ENCODE peak calls at places on chromosomes 12 and 14, in nine cellular contexts. One of them, this sample, is unnamed.

GRCh38 chr12:3003593-3003992 is 44.4 kb downstream of the TEAD4 start:
- DNase-seq in coronary artery: no peak
- DNase-seq in esophagus squamous epithelium: no peak
- DNase-seq in GM23338: peak; percentile 39
- DNase-seq in dorsolateral prefrontal cortex: no peak
- DNase-seq in effector memory CD4-positive, alpha-beta T cell: no peak
- DNase-seq in CD4-positive, alpha-beta memory T cell: no peak
- DNase-seq in caudate nucleus: no peak
- DNase-seq in lung: no peak
- DNase-seq in this sample: no peak

GRCh38 chr12:91256471-91256870 is 73.9 kb upstream of the DCN start:
- DNase-seq in GM23338: no peak
- DNase-seq in esophagus squamous epithelium: no peak
- DNase-seq in caudate nucleus: no peak
- DNase-seq in effector memory CD4-positive, alpha-beta T cell: no peak
- DNase-seq in coronary artery: no peak
- DNase-seq in lung: no peak
- DNase-seq in dorsolateral prefrontal cortex: no peak
- DNase-seq in CD4-positive, alpha-beta memory T cell: no peak
- DNase-seq in this sample: no peak

GRCh38 chr14:82655770-82656169 is 1122.1 kb upstream of the SEL1L start:
- DNase-seq in CD4-positive, alpha-beta memory T cell: no peak
- DNase-seq in esophagus squamous epithelium: no peak
- DNase-seq in dorsolateral prefrontal cortex: no peak
- DNase-seq in effector memory CD4-positive, alpha-beta T cell: no peak
- DNase-seq in coronary artery: no peak
- DNase-seq in caudate nucleus: no peak
- DNase-seq in GM23338: no peak
- DNase-seq in lung: no peak
- DNase-seq in this sample: no peak

GRCh38 chr14:75982724-75983358 is 1.0 kb upstream of the TGFB3 start:
- DNase-seq in coronary artery: peak; percentile 89
- DNase-seq in lung: peak; percentile 62
- DNase-seq in CD4-positive, alpha-beta memory T cell: no peak
- DNase-seq in esophagus squamous epithelium: no peak
- DNase-seq in caudate nucleus: peak; percentile 63
- DNase-seq in dorsolateral prefrontal cortex: peak; percentile 53
- DNase-seq in effector memory CD4-positive, alpha-beta T cell: no peak
- DNase-seq in GM23338: no peak
- DNase-seq in this sample: no peak

GRCh38 chr14:35196571-35196970 is 74.2 kb downstream of the PRORP start:
- DNase-seq in coronary artery: no peak
- DNase-seq in CD4-positive, alpha-beta memory T cell: no peak
- DNase-seq in effector memory CD4-positive, alpha-beta T cell: no peak
- DNase-seq in dorsolateral prefrontal cortex: no peak
- DNase-seq in esophagus squamous epithelium: no peak
- DNase-seq in GM23338: no peak
- DNase-seq in caudate nucleus: no peak
- DNase-seq in lung: no peak
- DNase-seq in this sample: no peak

GRCh38 chr12:53935562-53936341 is 2.9 kb upstream of the HOXC13 start:
- DNase-seq in coronary artery: no peak
- DNase-seq in CD4-positive, alpha-beta memory T cell: no peak
- DNase-seq in dorsolateral prefrontal cortex: no peak
- DNase-seq in esophagus squamous epithelium: no peak
- DNase-seq in caudate nucleus: no peak
- DNase-seq in lung: no peak
- DNase-seq in effector memory CD4-positive, alpha-beta T cell: no peak
- DNase-seq in GM23338: peak; percentile 52
- DNase-seq in this sample: no peak

GRCh38 chr12:84822541-84822940 is 90.1 kb downstream of the SLC6A15 start:
- DNase-seq in GM23338: no peak
- DNase-seq in dorsolateral prefrontal cortex: no peak
- DNase-seq in effector memory CD4-positive, alpha-beta T cell: no peak
- DNase-seq in CD4-positive, alpha-beta memory T cell: no peak
- DNase-seq in coronary artery: no peak
- DNase-seq in lung: no peak
- DNase-seq in esophagus squamous epithelium: no peak
- DNase-seq in caudate nucleus: no peak
- DNase-seq in this sample: no peak

GRCh38 chr12:57775563-57776246 is 3.3 kb downstream of the EEF1AKMT3 start:
- DNase-seq in GM23338: peak; percentile 34
- DNase-seq in CD4-positive, alpha-beta memory T cell: no peak
- DNase-seq in effector memory CD4-positive, alpha-beta T cell: no peak
- DNase-seq in esophagus squamous epithelium: no peak
- DNase-seq in dorsolateral prefrontal cortex: no peak
- DNase-seq in coronary artery: no peak
- DNase-seq in caudate nucleus: no peak
- DNase-seq in lung: no peak
- DNase-seq in this sample: no peak

GRCh38 chr14:79044894-79045624 is 874.9 kb downstream of the NRXN3 start:
- DNase-seq in effector memory CD4-positive, alpha-beta T cell: no peak
- DNase-seq in lung: no peak
- DNase-seq in coronary artery: no peak
- DNase-seq in CD4-positive, alpha-beta memory T cell: no peak
- DNase-seq in esophagus squamous epithelium: no peak
- DNase-seq in caudate nucleus: peak; percentile 58
- DNase-seq in dorsolateral prefrontal cortex: no peak
- DNase-seq in GM23338: peak; percentile 11
- DNase-seq in this sample: no peak

GRCh38 chr12:6765634-6766581 is at the start of gene PTMS:
- DNase-seq in caudate nucleus: peak; percentile 63
- DNase-seq in esophagus squamous epithelium: no peak
- DNase-seq in lung: peak; percentile 83
- DNase-seq in GM23338: peak; percentile 94
- DNase-seq in coronary artery: peak; percentile 94
- DNase-seq in CD4-positive, alpha-beta memory T cell: no peak
- DNase-seq in effector memory CD4-positive, alpha-beta T cell: no peak
- DNase-seq in dorsolateral prefrontal cortex: peak; percentile 60
- DNase-seq in this sample: peak; percentile 51

GRCh38 chr12:31773223-31773750 is 44.5 kb upstream of the AMN1 start:
- DNase-seq in dorsolateral prefrontal cortex: no peak
- DNase-seq in lung: no peak
- DNase-seq in CD4-positive, alpha-beta memory T cell: no peak
- DNase-seq in esophagus squamous epithelium: no peak
- DNase-seq in effector memory CD4-positive, alpha-beta T cell: no peak
- DNase-seq in GM23338: no peak
- DNase-seq in caudate nucleus: no peak
- DNase-seq in coronary artery: no peak
- DNase-seq in this sample: no peak

GRCh38 chr12:100359822-100360221 is 2.9 kb downstream of the SLC17A8 start:
- DNase-seq in GM23338: no peak
- DNase-seq in esophagus squamous epithelium: no peak
- DNase-seq in dorsolateral prefrontal cortex: no peak
- DNase-seq in effector memory CD4-positive, alpha-beta T cell: no peak
- DNase-seq in lung: no peak
- DNase-seq in CD4-positive, alpha-beta memory T cell: no peak
- DNase-seq in coronary artery: no peak
- DNase-seq in caudate nucleus: no peak
- DNase-seq in this sample: no peak

GRCh38 chr14:53742226-53742607 is 214.4 kb downstream of the BMP4 start:
- DNase-seq in lung: no peak
- DNase-seq in coronary artery: no peak
- DNase-seq in effector memory CD4-positive, alpha-beta T cell: no peak
- DNase-seq in CD4-positive, alpha-beta memory T cell: no peak
- DNase-seq in dorsolateral prefrontal cortex: no peak
- DNase-seq in caudate nucleus: no peak
- DNase-seq in esophagus squamous epithelium: no peak
- DNase-seq in GM23338: peak; percentile 58
- DNase-seq in this sample: no peak

GRCh38 chr14:91390165-91390778 is 27.3 kb downstream of the CCDC88C start:
- DNase-seq in coronary artery: no peak
- DNase-seq in effector memory CD4-positive, alpha-beta T cell: no peak
- DNase-seq in caudate nucleus: no peak
- DNase-seq in GM23338: no peak
- DNase-seq in CD4-positive, alpha-beta memory T cell: no peak
- DNase-seq in esophagus squamous epithelium: no peak
- DNase-seq in dorsolateral prefrontal cortex: no peak
- DNase-seq in lung: no peak
- DNase-seq in this sample: no peak

GRCh38 chr12:619346-619745 is 43.9 kb downstream of the NINJ2 start:
- DNase-seq in effector memory CD4-positive, alpha-beta T cell: no peak
- DNase-seq in caudate nucleus: no peak
- DNase-seq in dorsolateral prefrontal cortex: no peak
- DNase-seq in lung: no peak
- DNase-seq in esophagus squamous epithelium: no peak
- DNase-seq in coronary artery: no peak
- DNase-seq in GM23338: no peak
- DNase-seq in CD4-positive, alpha-beta memory T cell: no peak
- DNase-seq in this sample: no peak

GRCh38 chr12:615620-616019 is 47.6 kb downstream of the NINJ2 start:
- DNase-seq in coronary artery: no peak
- DNase-seq in esophagus squamous epithelium: no peak
- DNase-seq in dorsolateral prefrontal cortex: no peak
- DNase-seq in lung: no peak
- DNase-seq in CD4-positive, alpha-beta memory T cell: no peak
- DNase-seq in effector memory CD4-positive, alpha-beta T cell: no peak
- DNase-seq in caudate nucleus: no peak
- DNase-seq in GM23338: no peak
- DNase-seq in this sample: no peak

GRCh38 chr12:622420-622819 is 40.8 kb downstream of the NINJ2 start:
- DNase-seq in coronary artery: no peak
- DNase-seq in dorsolateral prefrontal cortex: no peak
- DNase-seq in CD4-positive, alpha-beta memory T cell: no peak
- DNase-seq in effector memory CD4-positive, alpha-beta T cell: no peak
- DNase-seq in lung: no peak
- DNase-seq in esophagus squamous epithelium: no peak
- DNase-seq in caudate nucleus: no peak
- DNase-seq in GM23338: no peak
- DNase-seq in this sample: no peak

GRCh38 chr12:617304-617915 is 45.8 kb downstream of the NINJ2 start:
- DNase-seq in coronary artery: no peak
- DNase-seq in GM23338: no peak
- DNase-seq in dorsolateral prefrontal cortex: no peak
- DNase-seq in caudate nucleus: no peak
- DNase-seq in esophagus squamous epithelium: no peak
- DNase-seq in lung: peak; percentile 73
- DNase-seq in effector memory CD4-positive, alpha-beta T cell: no peak
- DNase-seq in CD4-positive, alpha-beta memory T cell: no peak
- DNase-seq in this sample: no peak

GRCh38 chr12:618626-619025 is 44.6 kb downstream of the NINJ2 start:
- DNase-seq in esophagus squamous epithelium: no peak
- DNase-seq in effector memory CD4-positive, alpha-beta T cell: no peak
- DNase-seq in CD4-positive, alpha-beta memory T cell: no peak
- DNase-seq in caudate nucleus: no peak
- DNase-seq in GM23338: no peak
- DNase-seq in dorsolateral prefrontal cortex: no peak
- DNase-seq in lung: peak; percentile 69
- DNase-seq in coronary artery: no peak
- DNase-seq in this sample: no peak
- H3K27ac ChIP-seq in esophagus squamous epithelium: no peak overlapping the region
- H3K27ac ChIP-seq in effector memory CD4-positive, alpha-beta T cell: no peak overlapping the region
- H3K27ac ChIP-seq in CD4-positive, alpha-beta memory T cell: no peak overlapping the region
- H3K27ac ChIP-seq in caudate nucleus: no peak overlapping the region
- H3K27ac ChIP-seq in GM23338: no peak overlapping the region
- H3K27ac ChIP-seq in dorsolateral prefrontal cortex: no peak overlapping the region
- H3K27ac ChIP-seq in lung: no peak overlapping the region
- H3K27ac ChIP-seq in coronary artery: no peak overlapping the region
- H3K27ac ChIP-seq in this sample: no peak overlapping the region

DNA sequence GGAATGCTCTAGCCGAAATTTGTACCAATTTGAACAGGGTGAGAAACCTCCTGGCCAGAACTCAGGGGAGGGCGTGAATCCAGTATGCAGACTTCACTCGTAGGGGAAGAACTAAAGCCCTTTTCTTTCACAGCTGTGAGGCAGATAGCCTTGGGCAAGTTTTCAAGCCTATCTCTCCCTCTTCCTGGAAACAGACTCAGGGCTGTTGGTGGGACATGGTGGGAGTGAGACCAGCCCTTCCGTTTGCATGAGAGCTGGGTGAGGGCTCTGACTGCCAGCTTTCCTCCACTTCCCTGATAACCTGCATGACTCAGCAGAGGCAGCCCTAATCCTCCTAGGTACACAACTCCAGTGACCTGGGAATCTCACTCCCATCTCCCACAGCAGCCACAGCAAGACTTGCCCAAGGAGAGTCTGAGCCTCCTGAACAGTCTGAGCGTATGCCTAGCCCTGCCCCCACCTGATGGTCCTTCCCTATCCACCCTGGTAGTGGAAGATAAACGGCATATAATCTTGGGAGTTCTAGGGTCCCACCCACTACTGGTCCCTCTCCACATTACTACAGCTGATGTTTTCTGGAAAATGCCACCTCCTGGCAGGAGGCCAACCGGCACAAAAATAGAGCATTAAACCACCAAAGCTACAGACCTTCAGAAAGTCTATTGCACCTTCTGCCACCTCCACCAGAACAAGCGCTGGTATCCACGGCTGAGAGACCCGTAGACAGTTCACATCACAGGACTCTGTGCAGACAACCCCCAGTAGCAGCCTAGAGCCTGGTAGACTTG is 170.2 kb upstream of the AMIGO2 start:
- DNase-seq in caudate nucleus: no peak
- DNase-seq in GM23338: no peak
- DNase-seq in CD4-positive, alpha-beta memory T cell: no peak
- DNase-seq in esophagus squamous epithelium: no peak
- DNase-seq in coronary artery: no peak
- DNase-seq in effector memory CD4-positive, alpha-beta T cell: no peak
- DNase-seq in dorsolateral prefrontal cortex: no peak
- DNase-seq in lung: no peak
- DNase-seq in this sample: no peak
- H3K27ac ChIP-seq in caudate nucleus: no peak overlapping the region
- H3K27ac ChIP-seq in GM23338: no peak overlapping the region
- H3K27ac ChIP-seq in CD4-positive, alpha-beta memory T cell: no peak overlapping the region
- H3K27ac ChIP-seq in esophagus squamous epithelium: peak overlapping the region; percentile 52
- H3K27ac ChIP-seq in coronary artery: no peak overlapping the region
- H3K27ac ChIP-seq in effector memory CD4-positive, alpha-beta T cell: no peak overlapping the region
- H3K27ac ChIP-seq in dorsolateral prefrontal cortex: no peak overlapping the region
- H3K27ac ChIP-seq in lung: no peak overlapping the region
- H3K27ac ChIP-seq in this sample: no peak overlapping the region

GRCh38 chr12:88163371-88163770 is 21.3 kb downstream of the TMTC3 start:
- DNase-seq in esophagus squamous epithelium: no peak
- DNase-seq in lung: no peak
- DNase-seq in GM23338: no peak
- DNase-seq in CD4-positive, alpha-beta memory T cell: no peak
- DNase-seq in coronary artery: no peak
- DNase-seq in dorsolateral prefrontal cortex: no peak
- DNase-seq in caudate nucleus: no peak
- DNase-seq in effector memory CD4-positive, alpha-beta T cell: no peak
- DNase-seq in this sample: no peak
- H3K27ac ChIP-seq in esophagus squamous epithelium: no peak overlapping the region
- H3K27ac ChIP-seq in lung: no peak overlapping the region
- H3K27ac ChIP-seq in GM23338: no peak overlapping the region
- H3K27ac ChIP-seq in CD4-positive, alpha-beta memory T cell: no peak overlapping the region
- H3K27ac ChIP-seq in coronary artery: no peak overlapping the region
- H3K27ac ChIP-seq in dorsolateral prefrontal cortex: no peak overlapping the region
- H3K27ac ChIP-seq in caudate nucleus: no peak overlapping the region
- H3K27ac ChIP-seq in effector memory CD4-positive, alpha-beta T cell: no peak overlapping the region
- H3K27ac ChIP-seq in this sample: no peak overlapping the region

DNA sequence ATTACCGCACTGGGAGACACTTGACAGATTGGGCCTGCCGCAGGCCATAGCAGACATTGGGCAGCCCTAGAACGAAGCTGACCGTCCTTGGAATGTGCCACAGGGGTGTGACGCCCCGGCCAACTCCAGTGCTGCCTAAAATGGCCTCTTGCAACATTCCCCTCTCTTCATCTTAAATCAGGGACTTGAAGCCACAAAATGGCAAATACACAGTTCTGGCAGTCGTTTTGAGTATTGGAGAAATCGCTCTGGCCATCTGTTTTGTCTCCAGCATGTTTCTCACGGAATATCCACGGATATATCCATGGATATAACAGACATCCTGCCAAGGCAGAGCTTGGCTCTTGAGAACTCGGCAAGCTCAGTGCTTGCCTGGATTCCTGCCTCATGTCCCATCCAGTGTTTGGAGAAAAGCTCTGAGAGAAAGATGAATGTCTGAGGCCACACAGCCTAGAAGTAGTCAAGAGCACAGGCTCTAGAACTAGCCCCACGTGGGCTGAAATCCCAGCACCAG is 158.4 kb downstream of the CHST11 start:
- DNase-seq in esophagus squamous epithelium: no peak
- DNase-seq in GM23338: peak; percentile 17
- DNase-seq in CD4-positive, alpha-beta memory T cell: no peak
- DNase-seq in dorsolateral prefrontal cortex: no peak
- DNase-seq in lung: no peak
- DNase-seq in coronary artery: peak; percentile 83
- DNase-seq in caudate nucleus: no peak
- DNase-seq in effector memory CD4-positive, alpha-beta T cell: no peak
- DNase-seq in this sample: no peak
- H3K27ac ChIP-seq in esophagus squamous epithelium: peak overlapping the region; percentile 69
- H3K27ac ChIP-seq in GM23338: no peak overlapping the region
- H3K27ac ChIP-seq in CD4-positive, alpha-beta memory T cell: no peak overlapping the region
- H3K27ac ChIP-seq in dorsolateral prefrontal cortex: no peak overlapping the region
- H3K27ac ChIP-seq in lung: no peak overlapping the region
- H3K27ac ChIP-seq in coronary artery: peak overlapping the region; percentile 74
- H3K27ac ChIP-seq in caudate nucleus: no peak overlapping the region
- H3K27ac ChIP-seq in effector memory CD4-positive, alpha-beta T cell: no peak overlapping the region
- H3K27ac ChIP-seq in this sample: no peak overlapping the region

This sample was measured in SK-N-MC.